ENCODE peak calls at places on chromosome 1, in four cellular contexts. A, D, Z and V are unnamed samples.

GRCh38 chr1:46474580-46474979 is 15.1 kb upstream of the DMBX1 start:
- DNase-seq in D (no peak), A (no peak), Z (no peak), V (no peak)

GRCh38 chr1:188096521-188096920 is 1267.8 kb downstream of the PLA2G4A start:
- DNase-seq in D (no peak), Z (no peak), A (no peak), V (no peak)

GRCh38 chr1:109539676-109540075 is at the start of gene GPR61:
- DNase-seq in A (peak; percentile 39), D (no peak), Z (no peak), V (no peak)

GRCh38 chr1:97041011-97041410 is 319.4 kb downstream of the PTBP2 start:
- DNase-seq in Z (no peak), D (no peak), A (no peak), V (no peak)

GRCh38 chr1:17176306-17177061 is 28.4 kb upstream of the PADI1 start:
- DNase-seq in A (no peak), Z (no peak), D (no peak), V (no peak)

GRCh38 chr1:99945174-99945573 is 24.6 kb upstream of the SLC35A3 start:
- DNase-seq in A (no peak), Z (no peak), D (no peak), V (no peak)

GRCh38 chr1:110617589-110617988 is 11.4 kb upstream of the KCNA2 start:
- DNase-seq in Z (no peak), D (no peak), A (no peak), V (no peak)

GRCh38 chr1:40014253-40014706 is 26.2 kb upstream of the CAP1 start:
- DNase-seq in D (no peak), Z (peak; percentile 85), A (no peak), V (no peak)

GRCh38 chr1:175735144-175735543 is 8.3 kb downstream of the TNR start:
- DNase-seq in D (no peak), Z (no peak), A (no peak), V (no peak)

GRCh38 chr1:206979379-206980043 is 9.3 kb upstream of the FCAMR start:
- DNase-seq in A (peak; percentile 56), D (peak; percentile 13), Z (no peak), V (peak; percentile 20)

GRCh38 chr1:190376067-190376466 is 101.6 kb downstream of the BRINP3 start:
- DNase-seq in Z (no peak), D (no peak), A (no peak), V (no peak)

GRCh38 chr1:42963378-42964005 is 4.8 kb upstream of the SLC2A1 start:
- DNase-seq in D (no peak), Z (peak; percentile 58), A (no peak), V (peak; percentile 95)

GRCh38 chr1:58290685-58291372 is 255.7 kb downstream of the OMA1 start:
- DNase-seq in A (peak; percentile 81), Z (peak; percentile 12), D (no peak), V (peak; percentile 13)

GRCh38 chr1:1510912-1511532 is 940 bp upstream of the ATAD3A start:
- DNase-seq in Z (no peak), A (peak; percentile 44), D (peak; percentile 83), V (peak; percentile 9)

GRCh38 chr1:64199154-64199553 is 4.3 kb upstream of the UBE2U start:
- DNase-seq in D (no peak), A (no peak), Z (no peak), V (no peak)

GRCh38 chr1:41632788-41633575 is 148.5 kb upstream of the EDN2 start:
- DNase-seq in Z (no peak), A (no peak), D (no peak), V (no peak)

GRCh38 chr1:112454316-112454715 is 54.4 kb upstream of the WNT2B start:
- DNase-seq in A (no peak), Z (no peak), D (no peak), V (no peak)

GRCh38 chr1:40981702-40982448 is 2.4 kb downstream of the CTPS1 start:
- DNase-seq in A (peak; percentile 6), D (no peak), Z (no peak), V (no peak)

GRCh38 chr1:162678439-162678838 is 46.2 kb downstream of the DDR2 start:
- DNase-seq in Z (peak; percentile 53), A (no peak), D (no peak), V (peak; percentile 87)

GRCh38 chr1:22341791-22342605 is 109.7 kb upstream of the ZBTB40 start:
- DNase-seq in A (no peak), D (no peak), Z (peak; percentile 43), V (peak; percentile 29)

GRCh38 chr1:236888903-236889302 is 93.8 kb downstream of the MTR start:
- DNase-seq in D (no peak), A (no peak), Z (no peak), V (no peak)

GRCh38 chr1:220235462-220235861 is 36.8 kb downstream of the RAB3GAP2 start:
- DNase-seq in D (no peak), Z (no peak), A (no peak), V (no peak)

GRCh38 chr1:209587778-209588177 is 4.3 kb downstream of the CAMK1G start:
- DNase-seq in D (no peak), Z (peak; percentile 46), A (no peak), V (no peak)

GRCh38 chr1:228015276-228016180 is 8.7 kb downstream of the WNT3A start:
- DNase-seq in A (no peak), D (no peak), Z (no peak), V (peak; percentile 37)

GRCh38 chr1:25891606-25892005 is 14.6 kb downstream of the STMN1 start:
- DNase-seq in Z (no peak), A (no peak), D (no peak), V (no peak)

GRCh38 chr1:7755448-7755847 is 15.6 kb upstream of the VAMP3 start:
- DNase-seq in Z (peak; percentile 7), D (peak; percentile 16), A (peak; percentile 43), V (no peak)

GRCh38 chr1:98556521-98557158 is 104.9 kb upstream of the SNX7 start:
- DNase-seq in A (peak; percentile 31), D (peak; percentile 13), Z (peak; percentile 31), V (no peak)

GRCh38 chr1:235999259-235999925 is 65.5 kb downstream of the NID1 start:
- DNase-seq in Z (peak; percentile 95), A (no peak), D (no peak), V (peak; percentile 98)

GRCh38 chr1:215023151-215023832 is 59.2 kb upstream of the KCNK2 start:
- DNase-seq in A (no peak), Z (no peak), D (no peak), V (no peak)
- H3K4me2 ChIP-seq in A (no peak overlapping the region), Z (no peak overlapping the region), D (no peak overlapping the region), V (no peak overlapping the region)

GRCh38 chr1:28811766-28812668 is at the start of gene OPRD1:
- DNase-seq in A (peak; percentile 75), Z (no peak), D (no peak), V (no peak)
- H3K4me2 ChIP-seq in A (peak within 1 kb of the TSS; percentile 79), Z (no peak within 1 kb of the TSS), D (no peak within 1 kb of the TSS), V (no peak within 1 kb of the TSS)

GRCh38 chr1:6614953-6615785 is 1.6 kb downstream of the PHF13 start:
- DNase-seq in Z (no peak), A (peak; percentile 41), D (no peak), V (no peak)

GRCh38 chr1:6614019-6614952 is 755 bp downstream of the PHF13 start:
- DNase-seq in Z (peak; percentile 19), D (peak; percentile 41), A (peak; percentile 78), V (no peak)

GRCh38 chr1:6613361-6614018 is at the start of gene PHF13:
- DNase-seq in A (peak; percentile 100), Z (peak; percentile 99), D (peak; percentile 99), V (peak; percentile 95)

GRCh38 chr1:6612641-6613360 is 730 bp upstream of the PHF13 start:
- DNase-seq in Z (peak; percentile 68), D (peak; percentile 59), A (peak; percentile 65), V (no peak)
- H3K4me2 ChIP-seq in Z (peak overlapping the region; percentile 49), D (peak overlapping the region; percentile 87), A (peak overlapping the region; percentile 81), V (peak overlapping the region; percentile 89)

DNA sequence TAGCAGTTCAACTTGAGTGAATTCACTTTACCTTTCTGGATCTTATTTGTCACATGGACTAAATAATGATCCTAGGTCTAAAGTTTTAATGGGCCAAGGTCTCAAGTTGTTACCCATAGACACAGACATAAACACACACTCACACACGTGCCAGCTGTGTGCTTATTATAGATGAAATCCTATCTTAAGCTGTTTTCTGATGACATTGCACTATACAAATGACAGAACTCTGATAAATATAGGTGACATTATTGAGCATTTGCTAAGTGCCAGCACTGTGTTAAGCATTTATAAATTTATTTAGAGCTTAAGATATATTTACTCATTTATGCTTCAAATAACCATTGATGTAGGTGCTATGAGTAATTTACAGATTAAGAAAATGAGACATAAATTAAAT is 474.4 kb upstream of the NR5A2 start:
- DNase-seq in Z (no peak), A (no peak), D (no peak), V (no peak)
- H3K4me2 ChIP-seq in Z (no peak overlapping the region), A (no peak overlapping the region), D (no peak overlapping the region), V (no peak overlapping the region)